ENCODE peak calls at places on chromosomes 3 and 15, in seven cellular contexts. One of them, this sample, is unnamed.

GRCh38 chr3:134320749-134321148 is 53.5 kb downstream of the AMOTL2 start:
- DNase-seq in psoas muscle: no peak
- DNase-seq in fibroblast of lung: no peak
- DNase-seq in stomach: peak; percentile 48
- DNase-seq in PC-3: peak; percentile 76
- DNase-seq in GM23248: peak; percentile 74
- DNase-seq in cardiac muscle cell: no peak
- DNase-seq in this sample: no peak

GRCh38 chr3:129777806-129778205 is 115.7 kb downstream of the TMCC1 start:
- DNase-seq in psoas muscle: no peak
- DNase-seq in fibroblast of lung: no peak
- DNase-seq in stomach: no peak
- DNase-seq in PC-3: no peak
- DNase-seq in GM23248: no peak
- DNase-seq in cardiac muscle cell: no peak
- DNase-seq in this sample: no peak

GRCh38 chr3:117439812-117440211 is 730.2 kb downstream of the TUSC7 start:
- DNase-seq in psoas muscle: no peak
- DNase-seq in fibroblast of lung: peak; percentile 53
- DNase-seq in stomach: no peak
- DNase-seq in PC-3: peak; percentile 6
- DNase-seq in GM23248: peak; percentile 31
- DNase-seq in cardiac muscle cell: peak; percentile 28
- DNase-seq in this sample: peak; percentile 3

GRCh38 chr3:105365536-105366301 is 990 bp upstream of the ALCAM start:
- DNase-seq in psoas muscle: no peak
- DNase-seq in fibroblast of lung: peak; percentile 77
- DNase-seq in stomach: peak; percentile 24
- DNase-seq in PC-3: no peak
- DNase-seq in GM23248: peak; percentile 77
- DNase-seq in cardiac muscle cell: peak; percentile 23
- DNase-seq in this sample: peak; percentile 27

GRCh38 chr15:98996169-98996568 is 11.4 kb downstream of the PGPEP1L start:
- DNase-seq in psoas muscle: no peak
- DNase-seq in fibroblast of lung: no peak
- DNase-seq in stomach: no peak
- DNase-seq in PC-3: no peak
- DNase-seq in GM23248: no peak
- DNase-seq in cardiac muscle cell: no peak
- DNase-seq in this sample: no peak

GRCh38 chr3:136818191-136818850 is 605 bp upstream of the SLC35G2 start:
- DNase-seq in psoas muscle: peak; percentile 35
- DNase-seq in fibroblast of lung: peak; percentile 72
- DNase-seq in stomach: peak; percentile 26
- DNase-seq in PC-3: peak; percentile 60
- DNase-seq in GM23248: peak; percentile 85
- DNase-seq in cardiac muscle cell: peak; percentile 15
- DNase-seq in this sample: no peak

GRCh38 chr3:165196577-165197561 is 685 bp upstream of the SLITRK3 start:
- DNase-seq in psoas muscle: peak; percentile 23
- DNase-seq in fibroblast of lung: peak; percentile 15
- DNase-seq in stomach: no peak
- DNase-seq in PC-3: no peak
- DNase-seq in GM23248: peak; percentile 16
- DNase-seq in cardiac muscle cell: peak; percentile 14
- DNase-seq in this sample: no peak

GRCh38 chr15:34154725-34155204 is 52.9 kb downstream of the PGBD4 start:
- DNase-seq in psoas muscle: no peak
- DNase-seq in fibroblast of lung: no peak
- DNase-seq in stomach: no peak
- DNase-seq in PC-3: peak; percentile 77
- DNase-seq in GM23248: peak; percentile 35
- DNase-seq in cardiac muscle cell: no peak
- DNase-seq in this sample: no peak

GRCh38 chr15:77179541-77179998 is 108.7 kb upstream of the TSPAN3 start:
- DNase-seq in psoas muscle: no peak
- DNase-seq in fibroblast of lung: no peak
- DNase-seq in stomach: no peak
- DNase-seq in PC-3: no peak
- DNase-seq in GM23248: no peak
- DNase-seq in cardiac muscle cell: peak; percentile 63
- DNase-seq in this sample: peak; percentile 28
- H3K36me3 ChIP-seq in psoas muscle: no peaks in the 10 kb centered on the region
- H3K36me3 ChIP-seq in fibroblast of lung: peaks cover 3% of the 10 kb centered on the region
- H3K36me3 ChIP-seq in stomach: no peaks in the 10 kb centered on the region
- H3K36me3 ChIP-seq in PC-3: no peaks in the 10 kb centered on the region
- H3K36me3 ChIP-seq in GM23248: peaks cover 32% of the 10 kb centered on the region
- H3K36me3 ChIP-seq in cardiac muscle cell: no peaks in the 10 kb centered on the region
- H3K36me3 ChIP-seq in this sample: peaks cover 2% of the 10 kb centered on the region

DNA sequence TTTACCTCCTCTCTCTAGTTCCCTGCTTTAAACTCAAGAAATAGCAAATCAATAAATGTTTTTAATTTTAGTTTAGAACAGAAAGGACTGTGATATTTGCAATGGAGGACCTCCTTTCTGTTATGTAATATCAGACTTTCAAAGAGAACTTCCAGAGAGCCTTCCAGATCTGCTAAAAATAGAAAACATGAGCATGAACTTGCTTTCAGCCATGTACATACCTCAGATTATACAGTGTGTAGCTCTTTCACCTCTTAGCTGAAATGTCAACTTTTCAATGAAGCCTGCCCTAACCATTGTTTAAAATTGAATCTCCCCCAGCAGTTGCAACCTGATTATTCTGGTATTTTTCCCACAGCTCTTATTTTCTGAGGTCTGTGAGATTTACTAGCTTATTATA is 12.6 kb downstream of the CAPN7 start:
- DNase-seq in psoas muscle: no peak
- DNase-seq in fibroblast of lung: no peak
- DNase-seq in stomach: no peak
- DNase-seq in PC-3: no peak
- DNase-seq in GM23248: no peak
- DNase-seq in cardiac muscle cell: peak; percentile 69
- DNase-seq in this sample: no peak
- H3K36me3 ChIP-seq in psoas muscle: no peaks in the 10 kb centered on the region
- H3K36me3 ChIP-seq in fibroblast of lung: peaks cover 9% of the 10 kb centered on the region
- H3K36me3 ChIP-seq in stomach: peaks cover 40% of the 10 kb centered on the region
- H3K36me3 ChIP-seq in PC-3: peaks cover 53% of the 10 kb centered on the region
- H3K36me3 ChIP-seq in GM23248: peaks cover 94% of the 10 kb centered on the region
- H3K36me3 ChIP-seq in cardiac muscle cell: peaks cover 30% of the 10 kb centered on the region
- H3K36me3 ChIP-seq in this sample: peaks cover 8% of the 10 kb centered on the region

DNA sequence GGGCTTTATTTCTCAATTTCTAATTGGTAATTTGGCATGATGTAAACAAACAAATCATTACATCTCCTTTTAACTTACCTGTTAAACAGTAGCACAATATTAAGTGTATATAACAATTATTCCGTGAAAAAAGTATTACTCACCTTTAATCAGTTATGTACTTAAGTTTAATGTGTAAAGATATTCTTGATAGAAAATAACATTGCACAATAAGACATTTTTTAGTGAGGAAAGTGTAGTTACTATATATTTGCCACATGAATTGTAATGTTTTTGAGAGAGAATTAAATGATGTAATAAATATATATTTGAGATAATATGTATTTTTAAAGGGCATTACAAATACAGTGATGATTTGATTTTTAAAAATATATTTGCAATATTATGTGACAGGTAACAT is 10.9 kb upstream of the CCNB2 start:
- DNase-seq in psoas muscle: no peak
- DNase-seq in fibroblast of lung: no peak
- DNase-seq in stomach: no peak
- DNase-seq in PC-3: no peak
- DNase-seq in GM23248: no peak
- DNase-seq in cardiac muscle cell: no peak
- DNase-seq in this sample: no peak
- H3K36me3 ChIP-seq in psoas muscle: peaks cover 6% of the 10 kb centered on the region
- H3K36me3 ChIP-seq in fibroblast of lung: peaks cover 4% of the 10 kb centered on the region
- H3K36me3 ChIP-seq in stomach: peaks cover 25% of the 10 kb centered on the region
- H3K36me3 ChIP-seq in PC-3: peaks cover 16% of the 10 kb centered on the region
- H3K36me3 ChIP-seq in GM23248: peaks cover 73% of the 10 kb centered on the region
- H3K36me3 ChIP-seq in cardiac muscle cell: peaks cover 77% of the 10 kb centered on the region
- H3K36me3 ChIP-seq in this sample: peaks cover 11% of the 10 kb centered on the region

DNA sequence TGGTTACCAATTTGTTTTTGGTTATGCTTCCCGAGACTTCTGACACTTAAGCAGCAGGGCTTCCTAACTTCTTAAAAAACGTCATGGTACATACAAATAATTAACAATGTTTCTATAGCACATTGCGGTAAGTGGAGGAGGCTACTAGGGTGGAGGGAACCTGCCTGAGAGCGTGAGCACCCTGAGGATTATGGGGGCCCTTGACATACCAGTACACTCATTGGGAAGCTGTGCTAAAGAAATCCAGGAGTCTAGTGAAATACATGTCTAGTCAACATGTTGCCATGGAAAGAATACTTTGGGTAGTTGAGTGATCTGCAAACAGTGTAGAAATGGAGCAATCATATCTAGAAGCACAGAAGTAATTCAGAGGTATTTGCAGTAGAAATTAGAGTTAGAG is 39.3 kb upstream of the MAPKBP1 start:
- DNase-seq in psoas muscle: no peak
- DNase-seq in fibroblast of lung: no peak
- DNase-seq in stomach: no peak
- DNase-seq in PC-3: no peak
- DNase-seq in GM23248: no peak
- DNase-seq in cardiac muscle cell: no peak
- DNase-seq in this sample: no peak
- H3K36me3 ChIP-seq in psoas muscle: no peaks in the 10 kb centered on the region
- H3K36me3 ChIP-seq in fibroblast of lung: no peaks in the 10 kb centered on the region
- H3K36me3 ChIP-seq in stomach: peaks cover 32% of the 10 kb centered on the region
- H3K36me3 ChIP-seq in PC-3: peaks cover 21% of the 10 kb centered on the region
- H3K36me3 ChIP-seq in GM23248: peaks cover 32% of the 10 kb centered on the region
- H3K36me3 ChIP-seq in cardiac muscle cell: peaks cover 58% of the 10 kb centered on the region
- H3K36me3 ChIP-seq in this sample: peaks cover 10% of the 10 kb centered on the region